ENCODE peak calls at places on chromosomes 3 and 15, in four cellular contexts. X, W, P and T are unnamed samples.

GRCh38 chr15:34609658-34610057 is 26.2 kb upstream of the GOLGA8B start:
- DNase-seq in P (no peak), W (no peak), X (no peak), T (no peak)

GRCh38 chr3:46737320-46737719 is 19.7 kb upstream of the PRSS50 start:
- DNase-seq in W (no peak), P (no peak), X (no peak), T (no peak)

GRCh38 chr3:172177803-172178316 is 138.5 kb downstream of the FNDC3B start:
- DNase-seq in W (no peak), X (no peak), P (no peak), T (no peak)

GRCh38 chr3:63791974-63792373 is 27.1 kb upstream of the C3orf49 start:
- DNase-seq in X (no peak), P (peak), W (no peak), T (peak)

GRCh38 chr3:57079221-57079831 is 18.9 kb downstream of the SPATA12 start:
- DNase-seq in X (peak), P (no peak), W (no peak), T (peak)

GRCh38 chr3:60841355-60841754 is 409.9 kb downstream of the FHIT start:
- DNase-seq in W (no peak), X (no peak), P (no peak), T (peak)

GRCh38 chr15:63348392-63348791 is 33.3 kb downstream of the CA12 start:
- DNase-seq in X (no peak), W (no peak), P (peak), T (peak)

GRCh38 chr3:105166893-105167292 is 199.8 kb upstream of the ALCAM start:
- DNase-seq in X (no peak), P (peak), W (no peak), T (no peak)

GRCh38 chr3:58722526-58722925 is 56.0 kb upstream of the FAM3D start:
- DNase-seq in X (no peak), W (no peak), P (peak), T (no peak)

GRCh38 chr15:44084728-44085127 is 110.3 kb downstream of the FRMD5 start:
- DNase-seq in X (no peak), P (no peak), W (no peak), T (no peak)

GRCh38 chr15:58169934-58170333 is 31.8 kb downstream of the AQP9 start:
- DNase-seq in X (no peak), P (no peak), W (no peak), T (no peak)

GRCh38 chr3:21645121-21645897 is 105.7 kb downstream of the ZNF385D start:
- DNase-seq in W (no peak), X (no peak), P (peak), T (no peak)

GRCh38 chr3:73540969-73541740 is 83.6 kb downstream of the PDZRN3 start:
- DNase-seq in W (no peak), X (no peak), P (peak), T (no peak)

GRCh38 chr3:85433334-85433733 is 474.5 kb downstream of the CADM2 start:
- DNase-seq in W (no peak), X (no peak), P (no peak), T (no peak)

DNA sequence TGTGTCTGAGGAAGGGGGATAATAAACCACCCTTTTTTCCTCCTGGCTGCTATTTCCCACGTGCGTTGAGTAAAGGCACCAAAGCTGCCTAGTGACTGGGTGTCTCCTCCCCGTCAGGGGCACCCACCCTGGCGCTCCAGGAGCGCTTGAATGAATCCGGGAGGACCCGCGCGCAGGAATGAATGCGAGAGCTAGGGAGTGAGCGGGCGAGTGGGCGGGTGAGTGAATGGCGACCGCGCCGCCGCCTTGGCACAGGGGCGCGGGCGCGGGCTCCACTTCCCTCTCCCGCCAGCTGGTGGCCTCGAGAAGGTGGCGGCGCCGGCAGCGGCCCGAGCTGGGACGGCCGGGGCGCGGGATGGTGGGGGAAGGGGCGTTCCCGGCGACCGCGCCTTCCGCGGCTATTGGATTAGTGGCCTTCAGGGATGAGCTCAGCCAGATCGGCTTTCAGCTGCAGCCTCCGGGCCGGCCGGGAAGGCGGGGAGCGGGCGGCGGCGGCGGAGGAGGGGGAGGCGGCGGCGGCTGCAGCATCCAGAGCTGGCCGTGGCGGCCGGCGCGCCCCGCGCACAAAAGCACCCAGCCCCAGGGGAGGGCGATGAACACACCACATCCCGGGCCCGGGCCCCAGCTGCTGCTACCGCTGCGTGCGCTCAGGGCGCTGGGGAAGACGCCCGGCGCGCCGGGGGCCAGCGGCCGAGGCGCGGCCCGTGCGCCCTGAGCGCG is at the start of gene SPSB4:
- DNase-seq in P (peak), X (peak), W (peak), T (peak)
- H3K9ac ChIP-seq in P (no peak), X (peak), W (peak), T (no peak)

GRCh38 chr15:22874256-22874655 is 35.8 kb downstream of the NIPA2 start:
- DNase-seq in X (no peak), P (no peak), W (no peak), T (no peak)
- H3K23ac ChIP-seq in X (no peak), P (no peak), W (no peak), T (no peak)

GRCh38 chr15:100259266-100259665 is 82.5 kb downstream of the ADAMTS17 start:
- DNase-seq in W (no peak), P (no peak), X (no peak), T (no peak)

GRCh38 chr15:100264994-100265640 is 76.7 kb downstream of the ADAMTS17 start:
- DNase-seq in W (no peak), X (no peak), P (no peak), T (no peak)

GRCh38 chr15:100263031-100263430 is 78.7 kb downstream of the ADAMTS17 start:
- DNase-seq in P (no peak), X (no peak), W (no peak), T (no peak)

GRCh38 chr15:100263721-100264455 is 77.9 kb downstream of the ADAMTS17 start:
- DNase-seq in X (no peak), P (no peak), W (no peak), T (no peak)

GRCh38 chr15:100261302-100262240 is 80.2 kb downstream of the ADAMTS17 start:
- DNase-seq in X (no peak), W (no peak), P (no peak), T (no peak)
- H2AFZ ChIP-seq in X (no peak), W (no peak), P (no peak), T (no peak)

GRCh38 chr3:9948586-9948985 is 3.6 kb downstream of the PRRT3 start:
- DNase-seq in X (no peak), W (no peak), P (no peak), T (no peak)
- H3K9ac ChIP-seq in X (no peak), W (no peak), P (no peak), T (no peak)